ENCODE peak calls at places on chromosomes 13 and 19, in ten cellular contexts. X, N, M, Q, Y, K, G, C, J and D are unnamed samples.

GRCh38 chr13:59409211-59409610 is 754.5 kb downstream of the DIAPH3 start:
- DNase-seq in J (no peak), M (no peak), C (no peak), Q (no peak), N (no peak), G (no peak), K (peak; percentile 58), Y (no peak), X (no peak), D (no peak)

GRCh38 chr19:19451429-19452240 is 46.2 kb downstream of the GATAD2A start:
- DNase-seq in M (no peak), Y (no peak), C (no peak), G (no peak), K (no peak), Q (no peak), N (no peak), J (no peak), X (no peak), D (no peak)

GRCh38 chr13:42119875-42120274 is 71.4 kb downstream of the DGKH start:
- DNase-seq in X (no peak), N (no peak), G (no peak), M (no peak), C (no peak), J (no peak), Q (no peak), K (no peak), Y (no peak), D (no peak)

GRCh38 chr13:80684525-80685017 is 343.6 kb upstream of the SPRY2 start:
- DNase-seq in N (no peak), X (no peak), Q (no peak), J (no peak), G (no peak), C (no peak), Y (no peak), M (no peak), K (no peak), D (no peak)

GRCh38 chr13:20241593-20241992 is 9.5 kb upstream of the GJB6 start:
- DNase-seq in Y (no peak), Q (no peak), G (no peak), J (no peak), N (no peak), C (no peak), K (no peak), X (no peak), M (no peak), D (no peak)

GRCh38 chr19:1933245-1933644 is 7.7 kb upstream of the CSNK1G2 start:
- DNase-seq in N (no peak), G (no peak), Y (no peak), Q (no peak), C (no peak), K (no peak), M (no peak), J (no peak), X (no peak), D (no peak)

GRCh38 chr13:50255639-50256038 is 240.4 kb downstream of the KCNRG start:
- DNase-seq in G (no peak), J (no peak), M (no peak), X (no peak), K (no peak), Q (no peak), C (no peak), Y (no peak), N (no peak), D (no peak)

GRCh38 chr19:43439183-43440063 is 24.7 kb downstream of the TEX101 start:
- DNase-seq in C (no peak), J (peak; percentile 32), Q (peak; percentile 56), M (peak; percentile 28), N (peak; percentile 92), G (no peak), Y (no peak), K (no peak), X (no peak), D (peak; percentile 97)

GRCh38 chr13:30047154-30047874 is 196.9 kb upstream of the UBL3 start:
- DNase-seq in M (peak; percentile 61), Q (no peak), X (no peak), N (no peak), C (no peak), K (peak; percentile 11), J (no peak), G (no peak), Y (no peak), D (no peak)

GRCh38 chr19:44447864-44448674 is at the start of gene ZNF229:
- DNase-seq in K (peak; percentile 94), J (peak; percentile 26), X (peak; percentile 60), C (peak; percentile 91), N (peak; percentile 93), Q (peak; percentile 95), M (no peak), Y (peak; percentile 84), G (no peak), D (no peak)

GRCh38 chr13:50574731-50575130 is 268.8 kb downstream of the DLEU7 start:
- DNase-seq in X (no peak), Y (no peak), Q (peak; percentile 51), J (no peak), C (no peak), K (no peak), N (no peak), M (no peak), G (no peak), D (no peak)

GRCh38 chr19:14333101-14333871 is 48.0 kb upstream of the ADGRE5 start:
- DNase-seq in G (no peak), N (peak; percentile 62), X (peak; percentile 18), Y (no peak), M (no peak), C (peak; percentile 41), J (no peak), K (no peak), Q (peak; percentile 57), D (peak; percentile 63)

GRCh38 chr19:4130635-4131438 is 6.9 kb upstream of the MAP2K2 start:
- DNase-seq in N (peak; percentile 76), K (peak; percentile 90), C (no peak), Q (peak; percentile 75), M (no peak), G (peak; percentile 71), X (no peak), J (no peak), Y (no peak), D (peak; percentile 76)

GRCh38 chr13:100128373-100128772 is 39.5 kb downstream of the PCCA start:
- DNase-seq in G (no peak), Y (no peak), Q (peak; percentile 23), K (peak; percentile 92), J (no peak), M (peak; percentile 10), X (no peak), N (peak; percentile 39), C (no peak), D (peak; percentile 19)

GRCh38 chr19:44869728-44870470 is 21.2 kb upstream of the TOMM40 start:
- DNase-seq in Q (peak; percentile 90), J (no peak), X (no peak), G (no peak), K (peak; percentile 84), M (peak; percentile 14), N (peak; percentile 93), Y (no peak), C (no peak), D (no peak)

GRCh38 chr13:113630804-113631203 is 27.2 kb downstream of the ATP4B start:
- DNase-seq in X (no peak), M (no peak), J (no peak), G (no peak), Y (no peak), C (peak; percentile 12), Q (no peak), K (no peak), N (no peak), D (no peak)

GRCh38 chr13:99956473-99957349 is 14.9 kb downstream of the ZIC5 start:
- DNase-seq in Q (no peak), N (no peak), Y (no peak), X (no peak), K (no peak), M (no peak), G (no peak), J (no peak), C (no peak), D (no peak)

GRCh38 chr19:934865-935422 is 9.1 kb downstream of the ARID3A start:
- DNase-seq in J (no peak), Q (no peak), K (peak; percentile 49), X (no peak), N (no peak), G (no peak), C (no peak), M (no peak), Y (peak; percentile 67), D (peak; percentile 67)

GRCh38 chr19:2337329-2337707 is 8.8 kb downstream of the SPPL2B start:
- DNase-seq in G (no peak), K (peak; percentile 43), C (peak; percentile 86), Q (no peak), M (no peak), Y (no peak), N (peak; percentile 26), J (no peak), X (peak; percentile 69), D (peak; percentile 76)

GRCh38 chr13:113843063-113843654 is 20.7 kb downstream of the GAS6 start:
- DNase-seq in G (no peak), X (no peak), Q (no peak), J (no peak), N (no peak), C (no peak), K (no peak), Y (no peak), M (no peak), D (no peak)